ENCODE peak calls at places on chromosomes 3 and 15, in four cellular contexts. One of them, this sample, is unnamed.

GRCh38 chr15:31328425-31328998 is 1.9 kb downstream of the KLF13 start:
- DNase-seq in NCI-H146: peak
- DNase-seq in ascending aorta: no peak
- DNase-seq in amygdala: no peak
- DNase-seq in this sample: peak

GRCh38 chr15:74182131-74182530 is 8.6 kb downstream of the ISLR start:
- DNase-seq in NCI-H146: no peak
- DNase-seq in ascending aorta: peak
- DNase-seq in amygdala: no peak
- DNase-seq in this sample: no peak

GRCh38 chr15:91909574-91909973 is 56.1 kb downstream of the SLCO3A1 start:
- DNase-seq in NCI-H146: peak
- DNase-seq in ascending aorta: no peak
- DNase-seq in amygdala: no peak
- DNase-seq in this sample: peak

GRCh38 chr15:97585408-97585807 is 375.1 kb upstream of the ARRDC4 start:
- DNase-seq in NCI-H146: no peak
- DNase-seq in ascending aorta: no peak
- DNase-seq in amygdala: no peak
- DNase-seq in this sample: no peak

GRCh38 chr15:74384566-74385441 is 17.4 kb upstream of the CYP11A1 start:
- DNase-seq in NCI-H146: no peak
- DNase-seq in ascending aorta: no peak
- DNase-seq in amygdala: no peak
- DNase-seq in this sample: peak

GRCh38 chr3:31832576-31832975 is 148.5 kb downstream of the OSBPL10 start:
- DNase-seq in NCI-H146: no peak
- DNase-seq in ascending aorta: no peak
- DNase-seq in amygdala: no peak
- DNase-seq in this sample: no peak

GRCh38 chr3:55965776-55966175 is 478.7 kb upstream of the WNT5A start:
- DNase-seq in NCI-H146: no peak
- DNase-seq in ascending aorta: no peak
- DNase-seq in amygdala: no peak
- DNase-seq in this sample: no peak

GRCh38 chr15:68679961-68680371 is 101.2 kb downstream of the CORO2B start:
- DNase-seq in NCI-H146: no peak
- DNase-seq in ascending aorta: no peak
- DNase-seq in amygdala: peak
- DNase-seq in this sample: no peak

GRCh38 chr15:27828721-27829120 is 270.4 kb downstream of the OCA2 start:
- DNase-seq in NCI-H146: no peak
- DNase-seq in ascending aorta: no peak
- DNase-seq in amygdala: no peak
- DNase-seq in this sample: no peak

GRCh38 chr15:66095871-66096710 is 157.5 kb downstream of the MEGF11 start:
- DNase-seq in NCI-H146: no peak
- DNase-seq in ascending aorta: no peak
- DNase-seq in amygdala: no peak
- DNase-seq in this sample: peak

GRCh38 chr3:178513539-178514410 is 22.5 kb upstream of the KCNMB2 start:
- DNase-seq in NCI-H146: no peak
- DNase-seq in ascending aorta: no peak
- DNase-seq in amygdala: no peak
- DNase-seq in this sample: peak